ENCODE peak calls at places on chromosomes 2 and 18, in four cellular contexts. X is lower lobe of right lung, N is GM23248, W is aorta. Z is an unnamed sample.

GRCh38 chr2:88698498-88699233 is 7.2 kb downstream of the RPIA start:
- DNase-seq in X (no peak), W (no peak), N (no peak), Z (no peak)

GRCh38 chr18:59271606-59272220 is 1.5 kb downstream of the RAX start:
- DNase-seq in N (no peak), W (no peak), X (no peak), Z (no peak)

GRCh38 chr2:31580321-31581117 is at the start of gene SRD5A2:
- DNase-seq in W (no peak), N (no peak), X (no peak), Z (no peak)

GRCh38 chr2:231987088-231987788 is 25.7 kb downstream of the DIS3L2 start:
- DNase-seq in W (no peak), X (no peak), N (peak), Z (no peak)

GRCh38 chr2:113069676-113070605 is 2.2 kb downstream of the IL1F10 start:
- DNase-seq in X (no peak), W (no peak), N (peak), Z (no peak)

GRCh38 chr2:102179788-102180686 is 6.8 kb upstream of the IL1RL2 start:
- DNase-seq in W (no peak), N (no peak), X (no peak), Z (no peak)

GRCh38 chr2:11578986-11579774 is 45.3 kb downstream of the GREB1 start:
- DNase-seq in X (no peak), W (peak), N (no peak), Z (no peak)

GRCh38 chr2:73368781-73369180 is 16.9 kb upstream of the ALMS1 start:
- DNase-seq in X (no peak), N (no peak), W (no peak), Z (no peak)

GRCh38 chr2:217714268-217714643 is 288.5 kb downstream of the TNS1 start:
- DNase-seq in X (peak), N (peak), W (peak), Z (no peak)

GRCh38 chr18:5626130-5626880 is 82.5 kb upstream of the EPB41L3 start:
- DNase-seq in X (no peak), N (no peak), W (no peak), Z (no peak)

GRCh38 chr2:10499275-10499907 is 51.3 kb upstream of the ODC1 start:
- DNase-seq in N (no peak), W (peak), X (no peak), Z (no peak)

GRCh38 chr2:38149533-38149932 is 73.6 kb upstream of the CYP1B1 start:
- DNase-seq in W (no peak), N (no peak), X (peak), Z (no peak)

GRCh38 chr2:231376857-231377256 is 18.7 kb upstream of the B3GNT7 start:
- DNase-seq in N (no peak), X (no peak), W (no peak), Z (no peak)

GRCh38 chr2:10390369-10390801 is 57.7 kb downstream of the ODC1 start:
- DNase-seq in W (no peak), X (no peak), N (peak), Z (no peak)

GRCh38 chr2:85429213-85429923 is 10.9 kb downstream of the SH2D6 start:
- DNase-seq in W (no peak), N (no peak), X (no peak), Z (no peak)

GRCh38 chr18:27871731-27872130 is 305.2 kb downstream of the CDH2 start:
- DNase-seq in W (no peak), N (no peak), X (no peak), Z (no peak)

GRCh38 chr2:101766871-101767739 is 69.6 kb downstream of the MAP4K4 start:
- DNase-seq in W (no peak), N (peak), X (no peak), Z (peak)

GRCh38 chr2:200748779-200749178 is 62.9 kb upstream of the BZW1 start:
- DNase-seq in W (no peak), X (no peak), N (no peak), Z (no peak)

DNA sequence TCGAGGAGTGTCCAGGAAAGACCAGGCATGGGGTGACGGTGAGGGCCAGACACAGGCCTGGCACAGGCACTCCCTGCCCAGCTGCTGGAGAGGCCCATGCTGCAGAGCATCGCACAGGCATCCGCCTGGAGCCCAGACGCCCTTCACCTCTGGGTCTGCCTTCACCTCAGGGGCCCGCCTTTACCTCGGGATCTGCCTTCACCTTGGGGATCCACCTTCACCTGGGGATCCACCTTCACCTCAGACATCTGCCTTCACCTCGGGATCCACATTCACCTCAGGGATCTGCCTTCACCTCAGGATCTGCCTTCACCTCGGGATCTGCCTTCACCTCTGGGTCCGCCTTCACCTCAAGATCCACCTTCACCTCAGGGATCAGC is 7.7 kb downstream of the KIF1A start:
- DNase-seq in W (peak), X (peak), N (no peak), Z (no peak)
- H3K27ac ChIP-seq in W (no peak), X (no peak), N (no peak), Z (no peak)

GRCh38 chr2:45885111-45885685 is 233.7 kb downstream of the PRKCE start:
- DNase-seq in N (peak), X (no peak), W (no peak), Z (no peak)

GRCh38 chr2:45881970-45882581 is 230.6 kb downstream of the PRKCE start:
- DNase-seq in X (no peak), W (no peak), N (no peak), Z (no peak)

GRCh38 chr2:45883601-45884000 is 232.1 kb downstream of the PRKCE start:
- DNase-seq in X (no peak), W (no peak), N (no peak), Z (no peak)

GRCh38 chr2:45882707-45883106 is 231.2 kb downstream of the PRKCE start:
- DNase-seq in X (no peak), N (peak), W (peak), Z (no peak)

DNA sequence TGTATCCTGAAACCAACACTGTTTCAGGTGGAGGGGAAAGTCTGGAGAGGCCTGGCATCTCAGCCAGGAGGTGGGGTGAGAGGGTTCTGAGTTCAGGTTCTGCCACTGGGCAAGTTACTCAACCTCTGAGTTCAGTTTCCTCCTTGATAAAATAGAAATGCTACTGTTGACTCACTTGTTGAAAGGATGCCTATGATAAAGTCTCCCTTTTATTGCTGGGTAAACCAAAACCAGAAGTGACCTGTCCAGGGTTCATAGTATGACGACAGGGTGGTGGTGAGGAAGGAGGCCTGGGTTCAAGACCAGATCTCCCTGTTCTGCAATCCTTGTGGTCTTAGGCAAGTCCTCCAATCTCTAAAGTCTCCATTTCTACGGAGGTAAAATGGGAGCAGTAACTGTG is 232.7 kb downstream of the PRKCE start:
- DNase-seq in X (no peak), W (no peak), N (no peak), Z (no peak)
- H3K27ac ChIP-seq in X (no peak), W (no peak), N (no peak), Z (no peak)

GRCh38 chr2:149653831-149654445 is 66.4 kb upstream of the MMADHC start:
- DNase-seq in X (no peak), N (no peak), W (no peak), Z (no peak)

GRCh38 chr2:149652520-149652919 is 64.9 kb upstream of the MMADHC start:
- DNase-seq in X (no peak), N (no peak), W (no peak), Z (no peak)

GRCh38 chr2:149651229-149651628 is 63.7 kb upstream of the MMADHC start:
- DNase-seq in X (no peak), N (no peak), W (no peak), Z (no peak)

GRCh38 chr2:149650006-149650405 is 62.4 kb upstream of the MMADHC start:
- DNase-seq in X (no peak), W (no peak), N (peak), Z (no peak)

DNA sequence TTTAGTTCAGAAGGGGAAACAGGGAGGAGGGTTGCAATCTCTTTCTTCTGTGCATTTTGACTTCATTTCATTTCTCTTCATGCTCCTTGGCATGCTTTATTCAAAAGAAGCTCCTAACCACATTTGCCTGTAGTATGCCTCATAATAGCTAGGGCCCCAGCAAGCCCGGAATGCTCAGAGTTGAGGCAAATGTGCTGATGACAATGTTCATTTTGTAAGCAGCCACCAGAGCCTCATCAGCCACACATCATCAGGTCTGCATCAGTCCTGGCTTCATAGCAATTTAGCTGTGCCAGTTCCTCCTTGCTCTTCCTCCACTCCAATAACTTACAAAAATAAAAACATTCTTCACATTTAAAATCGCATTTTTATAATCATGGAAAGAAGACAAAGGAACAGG is 65.3 kb upstream of the MMADHC start:
- DNase-seq in W (no peak), X (peak), N (peak), Z (no peak)
- H3K27ac ChIP-seq in W (no peak), X (peak), N (no peak), Z (no peak)

GRCh38 chr2:233802132-233802815 is 24.1 kb downstream of the MROH2A start:
- DNase-seq in X (no peak), N (no peak), W (no peak), Z (no peak)
- H3K27ac ChIP-seq in X (no peak), N (no peak), W (no peak), Z (no peak)

DNA sequence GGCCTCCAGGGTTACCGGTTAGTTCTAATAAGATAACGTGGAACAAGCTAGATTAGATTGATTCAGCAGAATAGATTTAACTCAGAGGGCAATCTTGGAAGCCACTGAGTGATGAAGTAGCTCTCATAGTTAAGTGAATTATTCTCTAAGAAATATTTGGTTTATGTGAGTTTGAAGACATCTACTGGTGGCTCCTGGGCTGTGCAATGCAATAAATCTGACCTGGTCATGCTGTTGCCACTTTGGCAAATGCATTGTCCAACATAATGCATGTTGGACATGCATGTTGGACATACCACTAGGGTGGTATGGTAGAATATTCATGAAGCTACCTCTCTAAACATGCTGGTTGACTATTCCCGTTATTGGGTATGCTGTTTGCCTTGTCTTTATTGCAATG is 493.7 kb upstream of the VRK2 start:
- DNase-seq in N (peak), X (no peak), W (no peak), Z (no peak)
- H3K27ac ChIP-seq in N (no peak), X (no peak), W (no peak), Z (no peak)

GRCh38 chr2:160209457-160209856 is 9.4 kb upstream of the ITGB6 start:
- DNase-seq in W (no peak), N (peak), X (no peak), Z (no peak)

GRCh38 chr2:160207271-160207670 is 7.2 kb upstream of the ITGB6 start:
- DNase-seq in X (no peak), W (no peak), N (no peak), Z (no peak)

GRCh38 chr2:160208662-160209229 is 8.7 kb upstream of the ITGB6 start:
- DNase-seq in N (no peak), W (no peak), X (no peak), Z (no peak)

GRCh38 chr2:160206436-160206835 is 6.4 kb upstream of the ITGB6 start:
- DNase-seq in W (no peak), X (no peak), N (no peak), Z (no peak)

DNA sequence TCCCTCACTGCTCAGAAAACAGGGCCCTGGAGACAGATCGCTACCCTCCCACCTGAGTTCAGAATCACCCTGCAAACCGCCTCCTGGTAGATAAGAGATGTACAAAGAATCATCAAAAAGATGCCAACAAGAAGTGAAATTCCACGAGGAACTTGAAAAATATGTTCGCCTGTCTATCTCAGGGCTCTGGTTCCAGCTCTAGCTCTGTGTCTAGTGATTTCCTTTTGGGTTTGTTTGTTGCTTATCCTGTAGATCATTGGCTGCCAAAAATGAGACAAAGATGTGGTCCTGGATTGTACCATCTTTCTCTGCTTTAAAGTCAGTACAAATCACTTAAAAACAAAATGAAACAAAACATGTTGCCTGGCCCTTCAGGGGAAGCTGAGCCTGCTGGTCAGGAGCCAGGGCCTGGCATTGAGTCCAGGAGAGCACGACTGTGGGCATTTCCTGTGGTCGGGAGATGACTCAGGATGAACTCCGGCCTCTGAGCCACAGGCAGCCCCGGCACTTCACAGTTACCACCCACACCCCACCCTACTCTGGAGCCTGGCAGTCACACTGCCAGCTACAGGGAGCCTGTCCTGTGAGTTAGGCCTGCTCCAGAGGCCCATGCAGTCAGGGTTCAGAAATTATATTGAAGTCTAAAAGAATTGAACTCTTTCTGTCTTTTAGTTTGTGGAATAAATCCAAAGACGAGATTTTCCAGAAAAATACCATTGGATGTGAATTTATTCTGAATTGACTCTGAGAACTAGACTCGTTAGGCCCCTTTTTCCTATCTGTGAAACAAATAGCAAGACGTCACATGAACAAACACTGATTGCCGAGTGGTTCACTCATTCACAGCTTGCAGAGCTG is 8.0 kb upstream of the ITGB6 start:
- DNase-seq in N (peak), X (peak), W (peak), Z (no peak)
- H3K27ac ChIP-seq in N (peak), X (peak), W (peak), Z (peak)

GRCh38 chr18:9987355-9987754 is 73.5 kb downstream of the VAPA start:
- DNase-seq in X (no peak), W (no peak), N (no peak), Z (no peak)
- H3K27ac ChIP-seq in X (no peak), W (no peak), N (no peak), Z (no peak)

Z was measured in epithelial cell of prostate.